ENCODE peak calls at places on chromosomes 16 and 17, in nine cellular contexts. W, I, A, X, S, R, P, Q and Z are unnamed samples.
A peak's percentile ranks its signal among the peaks of the same experiment; 100 is the strongest.

GRCh38 chr17:61157246-61157887 is 242.3 kb upstream of the TBX2 start:
- DNase-seq in W (no peak), I (peak; percentile 54), A (no peak), X (no peak), S (no peak), R (no peak), P (no peak), Q (no peak), Z (no peak)

GRCh38 chr16:81442909-81443687 is 1.5 kb upstream of the CMIP start:
- DNase-seq in W (no peak), I (no peak), A (no peak), X (no peak), S (no peak), R (no peak), P (no peak), Q (no peak), Z (no peak)

GRCh38 chr16:68131813-68132706 is 46.9 kb downstream of the NFATC3 start:
- DNase-seq in W (no peak), I (no peak), A (no peak), X (no peak), S (no peak), R (no peak), P (no peak), Q (no peak), Z (no peak)

GRCh38 chr17:7552621-7553051 is 3.8 kb downstream of the TNFSF12 start:
- DNase-seq in W (peak; percentile 30), I (no peak), A (no peak), X (no peak), S (no peak), R (no peak), P (no peak), Q (peak; percentile 95), Z (peak; percentile 45)

GRCh38 chr16:30376508-30376907 is 1.9 kb downstream of the MYL11 start:
- DNase-seq in W (no peak), I (no peak), A (no peak), X (peak; percentile 86), S (no peak), R (no peak), P (no peak), Q (no peak), Z (no peak)

GRCh38 chr16:720507-720989 is 398 bp upstream of the ANTKMT start:
- DNase-seq in W (peak; percentile 46), I (peak; percentile 89), A (no peak), X (no peak), S (peak; percentile 45), R (no peak), P (no peak), Q (no peak), Z (no peak)

GRCh38 chr16:54318941-54319340 is 32.4 kb upstream of the IRX3 start:
- DNase-seq in W (no peak), I (no peak), A (no peak), X (no peak), S (no peak), R (no peak), P (no peak), Q (no peak), Z (no peak)

GRCh38 chr17:77501101-77501566 is 360.4 kb downstream of the SEC14L1 start:
- DNase-seq in W (peak; percentile 6), I (peak; percentile 75), A (no peak), X (no peak), S (no peak), R (no peak), P (no peak), Q (no peak), Z (peak; percentile 65)

GRCh38 chr16:10885246-10885645 is 8.2 kb downstream of the CIITA start:
- DNase-seq in W (no peak), I (no peak), A (no peak), X (no peak), S (no peak), R (no peak), P (no peak), Q (no peak), Z (no peak)

GRCh38 chr17:79970576-79971068 is 65.0 kb downstream of the TBC1D16 start:
- DNase-seq in W (peak; percentile 50), I (peak; percentile 33), A (no peak), X (no peak), S (no peak), R (no peak), P (peak; percentile 38), Q (no peak), Z (no peak)

GRCh38 chr16:47049901-47050583 is 76.6 kb upstream of the DNAJA2 start:
- DNase-seq in W (no peak), I (no peak), A (no peak), X (no peak), S (no peak), R (no peak), P (no peak), Q (no peak), Z (peak; percentile 59)

GRCh38 chr17:8873801-8874715 is 6.6 kb upstream of the PIK3R6 start:
- DNase-seq in W (no peak), I (no peak), A (no peak), X (no peak), S (no peak), R (no peak), P (no peak), Q (no peak), Z (no peak)

GRCh38 chr17:77140878-77141767 is at the start of gene SEC14L1:
- DNase-seq in W (peak; percentile 42), I (peak; percentile 89), A (peak; percentile 51), X (no peak), S (no peak), R (peak; percentile 69), P (no peak), Q (no peak), Z (peak; percentile 90)

GRCh38 chr17:80782536-80783427 is 208.9 kb upstream of the CHMP6 start:
- DNase-seq in W (no peak), I (no peak), A (no peak), X (no peak), S (peak; percentile 51), R (no peak), P (no peak), Q (no peak), Z (no peak)

GRCh38 chr17:73643012-73643845 is 1.0 kb downstream of the SDK2 start:
- DNase-seq in W (peak; percentile 34), I (peak; percentile 85), A (no peak), X (no peak), S (no peak), R (peak; percentile 67), P (no peak), Q (no peak), Z (peak; percentile 88)

GRCh38 chr17:73646409-73647305 is 2.4 kb upstream of the SDK2 start:
- DNase-seq in W (no peak), I (peak; percentile 83), A (no peak), X (peak; percentile 83), S (no peak), R (peak; percentile 66), P (no peak), Q (no peak), Z (no peak)

GRCh38 chr17:73643846-73644144 is 450 bp downstream of the SDK2 start:
- DNase-seq in W (no peak), I (peak; percentile 51), A (no peak), X (no peak), S (no peak), R (no peak), P (no peak), Q (no peak), Z (no peak)

GRCh38 chr17:73644145-73645049 is at the start of gene SDK2:
- DNase-seq in W (no peak), I (peak; percentile 85), A (no peak), X (no peak), S (no peak), R (peak; percentile 75), P (no peak), Q (no peak), Z (no peak)

DNA sequence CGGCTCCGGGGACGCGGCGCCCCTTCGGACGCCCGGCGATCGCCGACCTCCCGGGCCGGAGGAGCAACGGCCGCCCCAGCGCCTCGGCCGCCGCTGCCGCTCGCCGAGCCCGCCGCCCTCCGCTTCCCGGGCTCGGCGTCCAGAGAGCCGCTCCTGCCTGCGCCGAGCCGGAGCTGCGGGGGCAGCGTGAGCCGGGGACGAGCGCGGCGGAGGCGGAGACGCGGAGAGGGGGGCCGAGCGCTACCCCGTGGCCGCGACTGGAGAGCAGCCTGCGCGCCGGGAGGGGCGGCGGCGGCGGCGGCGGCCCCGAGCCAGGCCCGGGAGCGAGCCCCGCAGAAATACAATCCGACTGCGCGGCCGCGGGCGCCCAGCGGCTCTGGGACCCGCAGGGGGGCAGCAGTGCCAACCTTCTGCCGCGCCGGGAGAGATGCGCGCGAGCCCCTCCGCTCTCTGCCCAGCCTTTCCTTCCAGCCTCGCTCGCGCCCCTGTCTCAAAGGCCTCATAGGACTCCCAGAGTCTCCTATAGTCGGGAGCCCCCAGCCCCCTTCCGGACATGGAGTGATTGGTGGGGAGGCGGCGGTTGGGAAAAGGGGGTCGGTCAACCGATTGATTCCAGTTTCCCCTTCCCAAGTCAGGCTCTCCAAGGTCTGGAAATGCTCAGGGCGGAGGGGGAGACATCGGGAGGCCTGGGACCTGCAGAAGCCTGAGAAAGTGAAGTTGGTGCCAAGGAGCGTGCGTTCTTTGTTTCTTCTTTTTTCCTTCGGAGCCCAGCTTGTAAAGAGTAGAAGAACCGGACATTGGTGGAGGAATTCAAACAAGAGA is 1.0 kb upstream of the SDK2 start:
- DNase-seq in W (peak; percentile 36), I (peak; percentile 90), A (no peak), X (no peak), S (no peak), R (no peak), P (no peak), Q (no peak), Z (peak; percentile 91)
- H3K4me3 ChIP-seq in W (peak overlapping the region; percentile 38), I (peak overlapping the region; percentile 35), A (peak overlapping the region; percentile 60), X (peak overlapping the region; percentile 46), S (no peak overlapping the region), R (peak overlapping the region; percentile 87), P (no peak overlapping the region), Q (no peak overlapping the region), Z (peak overlapping the region; percentile 63)

GRCh38 chr17:36614974-36615373 is 13.6 kb downstream of the MRM1 start:
- DNase-seq in W (no peak), I (no peak), A (no peak), X (no peak), S (no peak), R (no peak), P (no peak), Q (no peak), Z (no peak)
- TF ChIP-seq POLR2AphosphoS5 in W (no peak), I (no peak), A (no peak), X (no peak), S (no peak), R (no peak), P (no peak), Q (no peak), Z (no peak)

DNA sequence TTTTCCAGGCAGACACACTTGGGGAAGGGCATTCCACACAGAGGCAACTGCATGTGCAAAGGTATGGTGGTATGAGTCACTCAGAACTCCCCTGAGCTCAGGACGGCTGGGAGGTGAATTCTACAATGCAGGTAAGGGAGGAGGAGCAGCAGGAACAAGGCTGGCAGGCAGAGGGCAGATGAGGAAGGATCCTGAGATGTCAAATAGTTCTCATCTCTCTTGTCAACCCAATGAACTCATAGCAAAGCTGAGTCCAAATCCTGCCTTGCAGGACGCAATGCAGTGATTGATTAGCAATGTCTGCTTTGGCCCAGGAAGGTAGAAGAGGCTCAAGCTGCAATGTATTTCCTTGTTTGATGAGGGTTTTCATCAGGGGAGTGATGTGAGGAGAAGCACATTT is 243.5 kb downstream of the XYLT1 start:
- DNase-seq in W (no peak), I (no peak), A (no peak), X (no peak), S (no peak), R (no peak), P (peak; percentile 12), Q (no peak), Z (no peak)
- H3K4me3 ChIP-seq in W (no peak overlapping the region), I (no peak overlapping the region), A (no peak overlapping the region), X (no peak overlapping the region), S (no peak overlapping the region), R (no peak overlapping the region), P (no peak overlapping the region), Q (no peak overlapping the region), Z (no peak overlapping the region)

GRCh38 chr17:2049333-2050245 is 5.3 kb upstream of the HIC1 start:
- DNase-seq in W (peak; percentile 90), I (peak; percentile 95), A (peak; percentile 84), X (no peak), S (peak; percentile 78), R (peak; percentile 88), P (no peak), Q (no peak), Z (peak; percentile 96)
- TF ChIP-seq POLR2AphosphoS5 in W (no peak), I (no peak), A (peak; percentile 66), X (no peak), S (no peak), R (no peak), P (peak; percentile 32), Q (no peak), Z (no peak)